ENCODE peak calls at places on chromosomes 11 and 22, in seven cellular contexts. One of them, this sample, is unnamed. For H3K4me1, the result is how much of the 10 kb centered on the place peaks cover.

GRCh38 chr11:68338041-68338800 is 25.8 kb downstream of the LRP5 start:
- DNase-seq in body of pancreas: no peak
- DNase-seq in HCT116: no peak
- DNase-seq in A673: no peak
- DNase-seq in CD4-positive, alpha-beta memory T cell: no peak
- DNase-seq in adipocyte: peak
- DNase-seq in tibial nerve: no peak
- DNase-seq in this sample: no peak

GRCh38 chr22:49062155-49063039 is 765.3 kb downstream of the BRD1 start:
- DNase-seq in body of pancreas: peak
- DNase-seq in HCT116: no peak
- DNase-seq in A673: no peak
- DNase-seq in CD4-positive, alpha-beta memory T cell: no peak
- DNase-seq in adipocyte: no peak
- DNase-seq in tibial nerve: no peak
- DNase-seq in this sample: no peak

GRCh38 chr11:76316726-76317125 is 64.2 kb downstream of the THAP12 start:
- DNase-seq in body of pancreas: no peak
- DNase-seq in HCT116: no peak
- DNase-seq in A673: no peak
- DNase-seq in CD4-positive, alpha-beta memory T cell: no peak
- DNase-seq in adipocyte: no peak
- DNase-seq in tibial nerve: no peak
- DNase-seq in this sample: no peak

GRCh38 chr11:111974451-111974850 is 37.3 kb downstream of the DIXDC1 start:
- DNase-seq in body of pancreas: no peak
- DNase-seq in HCT116: no peak
- DNase-seq in A673: no peak
- DNase-seq in CD4-positive, alpha-beta memory T cell: no peak
- DNase-seq in adipocyte: no peak
- DNase-seq in tibial nerve: no peak
- DNase-seq in this sample: no peak

GRCh38 chr11:17519031-17519430 is 25.2 kb downstream of the USH1C start:
- DNase-seq in body of pancreas: no peak
- DNase-seq in HCT116: no peak
- DNase-seq in A673: no peak
- DNase-seq in CD4-positive, alpha-beta memory T cell: no peak
- DNase-seq in adipocyte: no peak
- DNase-seq in tibial nerve: no peak
- DNase-seq in this sample: no peak

GRCh38 chr11:82731691-82732277 is 1.9 kb downstream of the FAM181B start:
- DNase-seq in body of pancreas: no peak
- DNase-seq in HCT116: no peak
- DNase-seq in A673: no peak
- DNase-seq in CD4-positive, alpha-beta memory T cell: no peak
- DNase-seq in adipocyte: no peak
- DNase-seq in tibial nerve: no peak
- DNase-seq in this sample: no peak

GRCh38 chr22:36493690-36494110 is 12.3 kb upstream of the TXN2 start:
- DNase-seq in body of pancreas: peak
- DNase-seq in HCT116: no peak
- DNase-seq in A673: no peak
- DNase-seq in CD4-positive, alpha-beta memory T cell: no peak
- DNase-seq in adipocyte: no peak
- DNase-seq in tibial nerve: peak
- DNase-seq in this sample: no peak

GRCh38 chr22:49080631-49081030 is 747.0 kb downstream of the BRD1 start:
- DNase-seq in body of pancreas: no peak
- DNase-seq in HCT116: no peak
- DNase-seq in A673: no peak
- DNase-seq in CD4-positive, alpha-beta memory T cell: no peak
- DNase-seq in adipocyte: no peak
- DNase-seq in tibial nerve: no peak
- DNase-seq in this sample: no peak

GRCh38 chr11:689630-690029 is 5.4 kb downstream of the DEAF1 start:
- DNase-seq in body of pancreas: no peak
- DNase-seq in HCT116: no peak
- DNase-seq in A673: no peak
- DNase-seq in CD4-positive, alpha-beta memory T cell: no peak
- DNase-seq in adipocyte: no peak
- DNase-seq in tibial nerve: no peak
- DNase-seq in this sample: no peak

GRCh38 chr11:85810871-85811611 is at the start of gene SYTL2:
- DNase-seq in body of pancreas: peak
- DNase-seq in HCT116: no peak
- DNase-seq in A673: peak
- DNase-seq in CD4-positive, alpha-beta memory T cell: peak
- DNase-seq in adipocyte: peak
- DNase-seq in tibial nerve: peak
- DNase-seq in this sample: peak

GRCh38 chr22:37218771-37219411 is 6.6 kb upstream of the SSTR3 start:
- DNase-seq in body of pancreas: no peak
- DNase-seq in HCT116: no peak
- DNase-seq in A673: no peak
- DNase-seq in CD4-positive, alpha-beta memory T cell: peak
- DNase-seq in adipocyte: no peak
- DNase-seq in tibial nerve: no peak
- DNase-seq in this sample: peak

GRCh38 chr11:118406599-118407166 is 5.3 kb downstream of the ATP5MG start:
- DNase-seq in body of pancreas: peak
- DNase-seq in HCT116: no peak
- DNase-seq in A673: peak
- DNase-seq in CD4-positive, alpha-beta memory T cell: no peak
- DNase-seq in adipocyte: peak
- DNase-seq in tibial nerve: no peak
- DNase-seq in this sample: no peak

GRCh38 chr11:128714881-128715280 is 21.0 kb downstream of the FLI1 start:
- DNase-seq in body of pancreas: no peak
- DNase-seq in HCT116: no peak
- DNase-seq in A673: no peak
- DNase-seq in CD4-positive, alpha-beta memory T cell: no peak
- DNase-seq in adipocyte: peak
- DNase-seq in tibial nerve: no peak
- DNase-seq in this sample: no peak

GRCh38 chr22:38924197-38924952 is 33.0 kb upstream of the APOBEC3A start:
- DNase-seq in body of pancreas: peak
- DNase-seq in HCT116: peak
- DNase-seq in A673: peak
- DNase-seq in CD4-positive, alpha-beta memory T cell: no peak
- DNase-seq in adipocyte: peak
- DNase-seq in tibial nerve: peak
- DNase-seq in this sample: no peak

GRCh38 chr11:117144477-117145392 is 648 bp downstream of the PAFAH1B2 start:
- DNase-seq in body of pancreas: peak
- DNase-seq in HCT116: no peak
- DNase-seq in A673: peak
- DNase-seq in CD4-positive, alpha-beta memory T cell: peak
- DNase-seq in adipocyte: peak
- DNase-seq in tibial nerve: peak
- DNase-seq in this sample: peak

GRCh38 chr11:251550-251949 is 14.8 kb downstream of the PSMD13 start:
- DNase-seq in body of pancreas: no peak
- DNase-seq in HCT116: no peak
- DNase-seq in A673: no peak
- DNase-seq in CD4-positive, alpha-beta memory T cell: no peak
- DNase-seq in adipocyte: no peak
- DNase-seq in tibial nerve: no peak
- DNase-seq in this sample: no peak

GRCh38 chr11:69868003-69868865 is 49.0 kb upstream of the FGF3 start:
- DNase-seq in body of pancreas: no peak
- DNase-seq in HCT116: no peak
- DNase-seq in A673: no peak
- DNase-seq in CD4-positive, alpha-beta memory T cell: no peak
- DNase-seq in adipocyte: no peak
- DNase-seq in tibial nerve: no peak
- DNase-seq in this sample: no peak

GRCh38 chr11:80414766-80415165 is 973.9 kb upstream of the TENM4 start:
- DNase-seq in body of pancreas: no peak
- DNase-seq in HCT116: no peak
- DNase-seq in A673: peak
- DNase-seq in CD4-positive, alpha-beta memory T cell: no peak
- DNase-seq in adipocyte: no peak
- DNase-seq in tibial nerve: no peak
- DNase-seq in this sample: no peak

GRCh38 chr11:100581318-100581717 is 105.8 kb upstream of the ARHGAP42 start:
- DNase-seq in body of pancreas: peak
- DNase-seq in HCT116: no peak
- DNase-seq in A673: no peak
- DNase-seq in CD4-positive, alpha-beta memory T cell: no peak
- DNase-seq in adipocyte: no peak
- DNase-seq in tibial nerve: no peak
- DNase-seq in this sample: no peak

DNA sequence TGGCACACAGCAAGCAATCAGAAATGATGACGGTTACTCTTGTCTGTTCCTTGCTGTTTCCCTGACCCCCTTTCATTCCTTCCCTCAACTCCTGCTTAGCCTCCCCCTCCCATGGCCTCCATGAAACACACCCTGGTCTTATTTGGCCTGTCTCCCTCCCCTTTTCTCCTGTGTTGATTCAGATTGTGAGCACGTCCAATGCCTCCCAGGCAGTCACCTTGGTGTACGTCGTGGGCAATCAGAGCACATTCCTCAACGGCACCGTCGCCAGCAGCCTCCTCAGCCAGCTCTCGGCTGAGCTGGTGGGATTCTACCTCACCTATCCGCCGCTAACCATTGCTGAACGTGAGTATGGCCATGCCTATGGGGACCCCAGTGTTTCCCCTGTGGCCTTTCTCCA is 141.1 kb downstream of the C11orf91 start:
- DNase-seq in body of pancreas: no peak
- DNase-seq in HCT116: no peak
- DNase-seq in A673: no peak
- DNase-seq in CD4-positive, alpha-beta memory T cell: no peak
- DNase-seq in adipocyte: no peak
- DNase-seq in tibial nerve: no peak
- DNase-seq in this sample: no peak
- H3K4me1 ChIP-seq in body of pancreas: under half
- H3K4me1 ChIP-seq in HCT116: under half
- H3K4me1 ChIP-seq in A673: under half
- H3K4me1 ChIP-seq in CD4-positive, alpha-beta memory T cell: under half
- H3K4me1 ChIP-seq in adipocyte: under half
- H3K4me1 ChIP-seq in tibial nerve: under half
- H3K4me1 ChIP-seq in this sample: under half

GRCh38 chr11:131370901-131371790 is 731 bp downstream of the NTM start:
- DNase-seq in body of pancreas: no peak
- DNase-seq in HCT116: no peak
- DNase-seq in A673: no peak
- DNase-seq in CD4-positive, alpha-beta memory T cell: no peak
- DNase-seq in adipocyte: no peak
- DNase-seq in tibial nerve: no peak
- DNase-seq in this sample: no peak

GRCh38 chr11:131370090-131370751 is at the start of gene NTM:
- DNase-seq in body of pancreas: peak
- DNase-seq in HCT116: no peak
- DNase-seq in A673: no peak
- DNase-seq in CD4-positive, alpha-beta memory T cell: no peak
- DNase-seq in adipocyte: peak
- DNase-seq in tibial nerve: peak
- DNase-seq in this sample: no peak

GRCh38 chr11:131365601-131366000 is 4.8 kb upstream of the NTM start:
- DNase-seq in body of pancreas: no peak
- DNase-seq in HCT116: no peak
- DNase-seq in A673: no peak
- DNase-seq in CD4-positive, alpha-beta memory T cell: no peak
- DNase-seq in adipocyte: no peak
- DNase-seq in tibial nerve: no peak
- DNase-seq in this sample: no peak
- H3K4me1 ChIP-seq in body of pancreas: under half
- H3K4me1 ChIP-seq in HCT116: under half
- H3K4me1 ChIP-seq in A673: under half
- H3K4me1 ChIP-seq in CD4-positive, alpha-beta memory T cell: under half
- H3K4me1 ChIP-seq in adipocyte: under half
- H3K4me1 ChIP-seq in tibial nerve: under half
- H3K4me1 ChIP-seq in this sample: under half

DNA sequence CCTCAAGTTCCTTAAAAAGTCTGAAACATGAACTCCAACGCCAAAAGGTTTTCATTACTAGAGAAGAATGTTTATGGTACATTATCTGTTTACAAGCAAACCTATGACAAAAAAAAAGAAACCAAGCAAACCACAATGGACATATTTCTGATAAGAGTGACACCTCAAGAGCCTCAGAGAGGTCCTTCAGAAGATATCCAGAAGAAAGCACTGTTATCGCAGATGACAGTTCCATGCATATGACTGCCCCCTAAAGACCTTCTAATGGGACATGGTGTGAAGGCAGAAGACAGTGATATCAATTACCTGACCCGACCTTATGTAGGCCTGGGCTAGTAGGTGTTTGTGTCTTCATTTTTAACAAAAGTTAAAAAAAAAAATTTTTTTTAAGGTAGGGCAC is 3.1 kb downstream of the HDHD5 start:
- DNase-seq in body of pancreas: no peak
- DNase-seq in HCT116: no peak
- DNase-seq in A673: no peak
- DNase-seq in CD4-positive, alpha-beta memory T cell: no peak
- DNase-seq in adipocyte: no peak
- DNase-seq in tibial nerve: no peak
- DNase-seq in this sample: no peak
- H3K4me1 ChIP-seq in body of pancreas: half or more
- H3K4me1 ChIP-seq in HCT116: under half
- H3K4me1 ChIP-seq in A673: under half
- H3K4me1 ChIP-seq in CD4-positive, alpha-beta memory T cell: under half
- H3K4me1 ChIP-seq in adipocyte: under half
- H3K4me1 ChIP-seq in tibial nerve: under half
- H3K4me1 ChIP-seq in this sample: under half

DNA sequence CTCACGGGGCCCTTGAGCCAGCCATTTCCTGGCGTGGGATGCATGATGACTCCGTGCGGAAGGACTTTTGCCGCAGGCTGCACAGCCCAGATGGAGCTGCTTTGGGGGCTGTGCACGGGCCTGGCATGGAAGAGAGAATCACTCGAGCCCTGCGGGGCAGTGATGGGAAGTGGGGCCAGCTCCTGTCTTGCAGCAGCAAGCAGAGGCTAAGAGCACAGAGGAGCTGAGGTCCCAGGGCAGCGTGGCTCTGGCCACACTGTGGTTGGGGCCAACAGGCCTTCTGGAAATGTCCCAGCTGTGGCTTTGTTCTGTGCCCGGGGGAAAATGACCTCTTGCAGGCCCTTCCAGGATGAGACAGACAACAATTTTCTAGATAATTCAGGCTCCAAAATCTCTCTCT is 92.7 kb upstream of the TIMP3 start:
- DNase-seq in body of pancreas: no peak
- DNase-seq in HCT116: no peak
- DNase-seq in A673: no peak
- DNase-seq in CD4-positive, alpha-beta memory T cell: no peak
- DNase-seq in adipocyte: peak
- DNase-seq in tibial nerve: no peak
- DNase-seq in this sample: no peak
- H3K4me1 ChIP-seq in body of pancreas: under half
- H3K4me1 ChIP-seq in HCT116: under half
- H3K4me1 ChIP-seq in A673: under half
- H3K4me1 ChIP-seq in CD4-positive, alpha-beta memory T cell: under half
- H3K4me1 ChIP-seq in adipocyte: under half
- H3K4me1 ChIP-seq in tibial nerve: under half
- H3K4me1 ChIP-seq in this sample: under half

This sample was measured in CD4-positive, CD25-positive, alpha-beta regulatory T cell.